ENCODE peak calls at places on chromosomes 5 and 9, in ten cellular contexts. G is foreskin fibroblast; V is amniotic epithelial cell; X is WTC11; B is stimulated activated naive CD8-positive, alpha-beta T cell treated with anti-CD3 and anti-CD28 coated beads, Interleukin-15, Interleukin-2, amounts not matched to agents 100 U/mL and 50 U/mL, for 24 hours; Y is caudate nucleus; J is cardiac muscle cell; Q is sciatic nerve; Z is left ventricle myocardium inferior; C is NCI-H2029 treated with DMSO at 0.1 percent for 48 hours. W is an unnamed sample.

GRCh38 chr5:96242536-96242935 is 190.5 kb downstream of the PCSK1 start:
- DNase-seq in G (peak), V (no peak), X (no peak), B (no peak), Y (no peak), J (no peak), Q (no peak), Z (no peak), C (no peak), W (no peak)

GRCh38 chr5:110549301-110549700 is 177.2 kb downstream of the TMEM232 start:
- DNase-seq in G (no peak), V (peak), X (no peak), B (no peak), Y (no peak), J (no peak), Q (no peak), Z (no peak), C (no peak), W (no peak)

GRCh38 chr9:85445887-85446286 is 295.9 kb downstream of the AGTPBP1 start:
- DNase-seq in G (no peak), V (no peak), X (no peak), B (no peak), Y (no peak), J (no peak), Q (no peak), Z (no peak), C (no peak), W (no peak)

GRCh38 chr5:154397652-154398406 is 48.0 kb upstream of the SAP30L start:
- DNase-seq in G (no peak), V (no peak), X (no peak), B (no peak), Y (no peak), J (no peak), Q (no peak), Z (no peak), C (peak), W (peak)

GRCh38 chr9:115593587-115594091 is 475.7 kb upstream of the TNC start:
- DNase-seq in G (peak), V (peak), X (no peak), B (no peak), Y (peak), J (peak), Q (no peak), Z (no peak), C (peak), W (no peak)

GRCh38 chr9:101578378-101578777 is 16.4 kb downstream of the PPP3R2 start:
- DNase-seq in G (no peak), V (no peak), X (no peak), B (no peak), Y (no peak), J (no peak), Q (no peak), Z (no peak), C (no peak), W (no peak)

GRCh38 chr9:70117835-70118319 is 74.2 kb downstream of the MAMDC2 start:
- DNase-seq in G (no peak), V (peak), X (no peak), B (no peak), Y (no peak), J (peak), Q (no peak), Z (no peak), C (no peak), W (no peak)

GRCh38 chr5:135810188-135810943 is 24.1 kb upstream of the SLC25A48 start:
- DNase-seq in G (no peak), V (no peak), X (no peak), B (no peak), Y (no peak), J (peak), Q (no peak), Z (no peak), C (no peak), W (no peak)

GRCh38 chr5:125372694-125373621 is 626.5 kb upstream of the ZNF608 start:
- DNase-seq in G (peak), V (peak), X (no peak), B (no peak), Y (peak), J (peak), Q (no peak), Z (no peak), C (peak), W (no peak)